ENCODE peak calls at places on chromosome 22, in six cellular contexts. W is neuronal stem cell, Q is H9, H is IMR-90, C is mesenchymal stem cell, N is H1. F is an unnamed sample.

GRCh38 chr22:50734343-50734771 is 3.6 kb upstream of the ACR start:
- DNase-seq in N (no peak), W (no peak), H (no peak), C (no peak), Q (no peak), F (no peak)

GRCh38 chr22:21865041-21865440 is 2.4 kb downstream of the MAPK1 start:
- DNase-seq in N (no peak), W (no peak), C (peak; percentile 77), Q (no peak), H (peak; percentile 91), F (peak; percentile 62)

GRCh38 chr22:38314140-38314991 is 2.9 kb downstream of the CSNK1E start:
- DNase-seq in H (peak; percentile 75), N (no peak), Q (no peak), W (no peak), C (peak; percentile 66), F (peak; percentile 27)

GRCh38 chr22:26845016-26845728 is 187.8 kb downstream of the MIAT start:
- DNase-seq in N (no peak), W (no peak), C (peak; percentile 13), Q (no peak), H (no peak), F (no peak)

GRCh38 chr22:45413368-45414211 is at the start of the genes RIBC2 and SMC1B:
- DNase-seq in Q (peak; percentile 90), C (peak; percentile 84), N (peak; percentile 70), H (peak; percentile 57), W (peak; percentile 64), F (peak; percentile 96)

GRCh38 chr22:29726512-29727247 is 6.9 kb downstream of the CABP7 start:
- DNase-seq in W (peak; percentile 39), C (no peak), Q (no peak), H (no peak), N (no peak), F (no peak)

GRCh38 chr22:36922752-36923457 is 9.5 kb downstream of the CSF2RB start:
- DNase-seq in C (no peak), W (no peak), Q (no peak), H (no peak), N (no peak), F (no peak)

GRCh38 chr22:16651217-16651616 is 58.6 kb upstream of the CCT8L2 start:
- DNase-seq in W (no peak), N (no peak), H (no peak), C (no peak), Q (no peak), F (peak; percentile 0)

GRCh38 chr22:31872209-31872608 is 72.1 kb upstream of the YWHAH start:
- DNase-seq in H (no peak), N (no peak), C (peak; percentile 24), W (no peak), Q (peak; percentile 38), F (peak; percentile 56)

GRCh38 chr22:18965526-18966421 is 29.7 kb upstream of the PRODH start:
- DNase-seq in H (no peak), N (no peak), C (no peak), W (no peak), Q (no peak), F (no peak)

GRCh38 chr22:37007666-37008065 is 11.6 kb downstream of the TST start:
- DNase-seq in C (no peak), W (no peak), N (no peak), H (no peak), Q (no peak), F (peak; percentile 75)

GRCh38 chr22:43345356-43345755 is 2.2 kb upstream of the SCUBE1 start:
- DNase-seq in C (no peak), N (no peak), W (no peak), Q (no peak), H (no peak), F (no peak)

GRCh38 chr22:33873186-33873585 is 47.1 kb downstream of the LARGE1 start:
- DNase-seq in Q (no peak), W (no peak), C (no peak), H (no peak), N (no peak), F (no peak)

GRCh38 chr22:26416670-26417270 is 12.3 kb upstream of the ASPHD2 start:
- DNase-seq in N (peak; percentile 70), Q (peak; percentile 80), C (peak; percentile 46), H (peak; percentile 73), W (no peak), F (peak; percentile 95)

GRCh38 chr22:17965538-17966402 is 58.6 kb downstream of the MICAL3 start:
- DNase-seq in H (no peak), N (no peak), W (no peak), Q (no peak), C (no peak), F (peak; percentile 55)
- H3K18ac ChIP-seq in H (no peak overlapping the region), N (no peak overlapping the region), W (no peak overlapping the region), Q (no peak overlapping the region), C (no peak overlapping the region), F (no peak overlapping the region)

DNA sequence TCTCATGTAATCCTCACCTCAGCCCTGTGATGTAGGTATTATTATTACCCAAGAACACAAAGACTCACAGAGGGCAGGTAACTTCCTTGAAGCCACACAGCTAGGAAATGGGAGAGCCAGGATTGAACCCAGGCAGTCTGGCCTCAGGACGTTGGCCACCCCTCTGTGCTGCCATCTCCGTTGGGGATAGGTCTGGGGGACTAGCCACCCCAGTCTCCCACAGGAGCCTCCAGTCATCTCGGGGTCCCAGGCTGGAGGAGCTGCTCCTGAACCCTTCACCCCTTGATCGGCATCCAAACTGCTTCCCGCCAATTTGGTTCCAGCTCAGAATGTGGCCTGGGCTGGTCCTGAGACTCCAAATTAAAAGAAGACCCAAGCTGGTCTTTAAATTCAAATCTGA is 10.4 kb upstream of the TCF20 start:
- DNase-seq in W (no peak), H (no peak), Q (peak; percentile 15), C (no peak), N (no peak), F (no peak)
- H2BK15ac ChIP-seq in W (no peak overlapping the region), H (no peak overlapping the region), Q (no peak overlapping the region), C (no peak overlapping the region), N (no peak overlapping the region), F (no peak overlapping the region)

GRCh38 chr22:46415816-46416536 is 80.5 kb downstream of the TRMU start:
- DNase-seq in C (no peak), N (no peak), Q (no peak), W (no peak), H (peak; percentile 35), F (no peak)

GRCh38 chr22:46411347-46411746 is 75.8 kb downstream of the TRMU start:
- DNase-seq in N (no peak), C (no peak), Q (no peak), H (no peak), W (no peak), F (no peak)

GRCh38 chr22:46414704-46415103 is 79.2 kb downstream of the TRMU start:
- DNase-seq in H (no peak), N (no peak), Q (no peak), W (no peak), C (no peak), F (no peak)

GRCh38 chr22:46416537-46417267 is 81.2 kb downstream of the TRMU start:
- DNase-seq in N (no peak), C (no peak), Q (no peak), W (no peak), H (no peak), F (no peak)

DNA sequence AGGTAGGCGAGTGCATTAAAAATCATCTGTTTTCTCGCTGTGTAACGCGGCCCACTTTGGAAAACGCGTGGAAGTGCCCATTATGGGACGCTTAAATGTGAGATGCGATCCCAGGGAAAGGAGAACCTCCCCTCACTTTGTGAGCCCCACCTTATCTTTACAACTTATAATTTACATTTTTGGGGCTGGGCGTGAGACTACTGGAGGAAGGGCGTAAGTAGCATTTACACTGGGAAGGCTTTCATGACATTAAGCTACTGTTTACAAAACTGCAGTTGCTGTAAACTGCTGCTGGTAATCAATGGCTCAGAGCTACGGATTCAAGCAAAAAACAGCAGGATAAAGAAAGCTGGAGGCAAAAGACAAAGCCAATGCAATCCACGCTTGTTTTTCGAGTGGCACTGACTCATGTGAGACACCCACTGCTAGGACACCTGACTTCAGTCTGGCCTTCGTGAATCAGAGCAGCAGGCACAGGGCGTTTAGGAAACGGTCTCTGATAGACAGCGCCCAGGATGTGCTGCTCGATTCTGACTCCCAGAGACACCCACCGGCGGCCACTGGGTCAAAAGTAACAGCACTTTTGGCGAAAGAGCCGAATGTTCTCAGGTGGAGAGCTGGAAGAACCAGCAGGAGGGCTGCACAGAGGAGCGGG is 78.3 kb downstream of the TRMU start:
- DNase-seq in N (no peak), Q (no peak), W (no peak), C (no peak), H (no peak), F (no peak)
- H3K9ac ChIP-seq in N (no peak overlapping the region), Q (no peak overlapping the region), W (no peak overlapping the region), C (no peak overlapping the region), H (no peak overlapping the region), F (no peak overlapping the region)

GRCh38 chr22:23180301-23180892 is at the start of gene BCR:
- DNase-seq in Q (no peak), N (no peak), C (peak; percentile 66), W (no peak), H (peak; percentile 65), F (peak; percentile 70)
- H3K18ac ChIP-seq in Q (peak within 1 kb of the TSS; percentile 77), N (peak within 1 kb of the TSS; percentile 91), C (peak within 1 kb of the TSS; percentile 52), W (peak within 1 kb of the TSS; percentile 98), H (peak within 1 kb of the TSS; percentile 81), F (peak within 1 kb of the TSS; percentile 79)

GRCh38 chr22:23243859-23244689 is 63.8 kb downstream of the BCR start:
- DNase-seq in H (no peak), Q (no peak), C (no peak), W (no peak), N (no peak), F (no peak)

GRCh38 chr22:23242473-23243001 is 62.2 kb downstream of the BCR start:
- DNase-seq in W (peak; percentile 62), N (peak; percentile 85), C (peak; percentile 52), H (peak; percentile 46), Q (peak; percentile 95), F (peak; percentile 99)

GRCh38 chr22:23244690-23245044 is 64.4 kb downstream of the BCR start:
- DNase-seq in C (no peak), N (no peak), H (no peak), W (no peak), Q (no peak), F (no peak)

GRCh38 chr22:23241562-23242472 is 61.5 kb downstream of the BCR start:
- DNase-seq in Q (no peak), W (no peak), N (no peak), H (no peak), C (no peak), F (no peak)

GRCh38 chr22:23243006-23243573 is 62.8 kb downstream of the BCR start:
- DNase-seq in C (no peak), N (peak; percentile 68), W (peak; percentile 72), Q (peak; percentile 88), H (no peak), F (peak; percentile 95)
- H2BK15ac ChIP-seq in C (no peak overlapping the region), N (peak overlapping the region; percentile 83), W (no peak overlapping the region), Q (no peak overlapping the region), H (no peak overlapping the region), F (no peak overlapping the region)